ENCODE peak calls at places on chromosomes 7 and 10, in nine cellular contexts. V is WTC11, F is epithelial cell of proximal tubule, I is HFF-Myc, M is HepG2, S is epithelial cell of esophagus, W is hepatocyte, Y is AG09309, B is astrocyte of the spinal cord. U is an unnamed sample.

GRCh38 chr10:11091517-11092102 is 73.9 kb downstream of the CELF2 start:
- DNase-seq in I (no peak), V (no peak), F (no peak), B (no peak), Y (no peak), W (no peak), M (no peak), S (no peak), U (no peak)

GRCh38 chr7:25959168-25959734 is 192.7 kb upstream of the NFE2L3 start:
- DNase-seq in B (no peak), I (no peak), S (no peak), F (no peak), M (no peak), W (no peak), V (no peak), Y (no peak), U (no peak)

GRCh38 chr10:47371629-47372485 is 12.2 kb downstream of the ZNF488 start:
- DNase-seq in M (no peak), B (peak; percentile 19), Y (no peak), W (no peak), I (no peak), V (no peak), S (no peak), F (no peak), U (no peak)

GRCh38 chr10:8403711-8404371 is 349.4 kb downstream of the GATA3 start:
- DNase-seq in F (no peak), B (no peak), M (no peak), I (no peak), S (no peak), V (peak; percentile 61), Y (no peak), W (no peak), U (no peak)

GRCh38 chr10:129531969-129532660 is 65.1 kb downstream of the MGMT start:
- DNase-seq in S (no peak), I (no peak), W (no peak), Y (peak; percentile 10), M (no peak), F (no peak), B (peak; percentile 31), V (no peak), U (no peak)

GRCh38 chr7:17408245-17408903 is 109.9 kb downstream of the AHR start:
- DNase-seq in M (peak; percentile 92), B (peak; percentile 91), Y (peak; percentile 62), F (peak; percentile 97), V (no peak), I (peak; percentile 75), S (peak; percentile 94), W (peak; percentile 78), U (no peak)

GRCh38 chr10:93080350-93081046 is 6.8 kb downstream of the CYP26A1 start:
- DNase-seq in B (peak; percentile 44), V (peak; percentile 72), I (no peak), S (peak; percentile 48), F (no peak), W (peak; percentile 75), Y (peak; percentile 20), M (peak; percentile 29), U (peak; percentile 31)

GRCh38 chr7:73454424-73454823 is 20.8 kb downstream of the FZD9 start:
- DNase-seq in Y (no peak), V (no peak), W (no peak), F (no peak), B (no peak), S (no peak), I (no peak), M (no peak), U (no peak)

GRCh38 chr10:75772153-75772887 is 340.9 kb downstream of the LRMDA start:
- DNase-seq in V (no peak), W (no peak), F (no peak), M (no peak), B (peak; percentile 20), I (no peak), Y (no peak), S (no peak), U (no peak)

GRCh38 chr7:120583835-120584586 is 273.9 kb downstream of the TSPAN12 start:
- DNase-seq in B (peak; percentile 86), Y (no peak), I (peak; percentile 87), M (no peak), S (peak; percentile 78), F (peak; percentile 68), W (no peak), V (no peak), U (no peak)

GRCh38 chr7:94591185-94591584 is 64.7 kb downstream of the SGCE start:
- DNase-seq in S (no peak), F (no peak), M (no peak), I (no peak), Y (no peak), B (no peak), W (no peak), V (no peak), U (no peak)

GRCh38 chr10:24597961-24598360 is 125.7 kb downstream of the ARHGAP21 start:
- DNase-seq in W (no peak), V (no peak), I (no peak), M (no peak), S (no peak), Y (no peak), F (no peak), B (no peak), U (no peak)

GRCh38 chr7:66296-66695 is 126.1 kb upstream of the FAM20C start:
- DNase-seq in I (no peak), S (no peak), B (no peak), V (no peak), M (no peak), W (no peak), Y (no peak), F (no peak), U (no peak)

GRCh38 chr7:67738-68395 is 124.5 kb upstream of the FAM20C start:
- DNase-seq in M (no peak), Y (no peak), S (no peak), W (no peak), F (no peak), B (peak; percentile 75), I (no peak), V (no peak), U (peak; percentile 2)

GRCh38 chr7:66741-67140 is 125.6 kb upstream of the FAM20C start:
- DNase-seq in F (no peak), I (no peak), B (no peak), Y (no peak), M (no peak), W (no peak), V (no peak), S (no peak), U (no peak)

GRCh38 chr7:65554-65953 is 126.8 kb upstream of the FAM20C start:
- DNase-seq in M (no peak), F (no peak), Y (no peak), V (no peak), B (no peak), S (peak; percentile 44), I (no peak), W (no peak), U (no peak)

DNA sequence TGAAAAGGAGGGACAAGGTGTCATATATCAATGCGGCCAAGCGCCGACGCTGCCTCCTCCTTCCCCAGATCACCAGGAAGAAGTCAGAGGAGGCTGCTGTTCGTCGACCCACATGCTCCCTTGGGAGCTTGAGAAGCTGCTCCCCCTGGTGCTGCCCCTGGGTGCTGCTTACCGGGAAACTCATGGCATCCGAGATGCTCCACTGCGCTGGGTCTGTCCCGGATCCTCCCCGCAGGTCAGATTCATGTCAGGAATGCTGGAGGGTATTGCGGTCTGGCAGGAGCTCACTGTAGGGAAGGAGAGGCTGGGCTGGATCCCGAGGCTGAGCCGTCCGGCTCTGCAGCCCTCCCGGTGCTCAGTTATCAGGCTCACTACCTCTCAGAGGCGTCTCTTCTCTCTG is 123.7 kb upstream of the FAM20C start:
- DNase-seq in S (no peak), I (no peak), V (no peak), F (no peak), B (no peak), M (no peak), Y (peak; percentile 55), W (no peak), U (no peak)
- TF ChIP-seq CTCF in S (peak; percentile 9), I (peak; percentile 17), V (no peak), F (peak; percentile 26), B (peak; percentile 25), M (peak; percentile 20), Y (peak; percentile 65), W (no peak), U (no peak)

GRCh38 chr7:53358301-53358700 is 322.9 kb downstream of the POM121L12 start:
- DNase-seq in F (no peak), V (peak; percentile 15), Y (no peak), B (no peak), I (no peak), S (no peak), W (no peak), M (no peak), U (no peak)
- TF ChIP-seq CTCF in F (peak; percentile 17), V (no peak), Y (no peak), B (no peak), I (no peak), S (no peak), W (no peak), M (no peak), U (no peak)

GRCh38 chr10:94439275-94439861 is 37.0 kb downstream of the TBC1D12 start:
- DNase-seq in M (no peak), I (no peak), V (peak; percentile 21), S (peak; percentile 11), Y (no peak), B (peak; percentile 7), F (no peak), W (no peak), U (no peak)
- TF ChIP-seq CTCF in M (no peak), I (no peak), V (no peak), S (peak; percentile 10), Y (peak; percentile 23), B (no peak), F (peak; percentile 30), W (no peak), U (no peak)

GRCh38 chr7:140640060-140640611 is 477 bp downstream of the DENND2A start:
- DNase-seq in M (no peak), S (peak; percentile 42), Y (no peak), F (no peak), I (no peak), B (peak; percentile 52), W (peak; percentile 68), V (peak; percentile 65), U (no peak)

GRCh38 chr7:140640727-140641531 is at the start of gene DENND2A:
- DNase-seq in S (no peak), M (no peak), V (peak; percentile 80), B (peak; percentile 86), F (no peak), I (no peak), W (peak; percentile 86), Y (no peak), U (no peak)

GRCh38 chr7:140635821-140636220 is 4.8 kb downstream of the DENND2A start:
- DNase-seq in S (no peak), V (no peak), W (no peak), Y (no peak), I (no peak), B (no peak), F (no peak), M (no peak), U (no peak)

GRCh38 chr7:140639366-140640053 is 1.1 kb downstream of the DENND2A start:
- DNase-seq in Y (peak; percentile 57), B (peak; percentile 83), F (no peak), I (no peak), S (no peak), W (peak; percentile 63), V (no peak), M (no peak), U (no peak)

DNA sequence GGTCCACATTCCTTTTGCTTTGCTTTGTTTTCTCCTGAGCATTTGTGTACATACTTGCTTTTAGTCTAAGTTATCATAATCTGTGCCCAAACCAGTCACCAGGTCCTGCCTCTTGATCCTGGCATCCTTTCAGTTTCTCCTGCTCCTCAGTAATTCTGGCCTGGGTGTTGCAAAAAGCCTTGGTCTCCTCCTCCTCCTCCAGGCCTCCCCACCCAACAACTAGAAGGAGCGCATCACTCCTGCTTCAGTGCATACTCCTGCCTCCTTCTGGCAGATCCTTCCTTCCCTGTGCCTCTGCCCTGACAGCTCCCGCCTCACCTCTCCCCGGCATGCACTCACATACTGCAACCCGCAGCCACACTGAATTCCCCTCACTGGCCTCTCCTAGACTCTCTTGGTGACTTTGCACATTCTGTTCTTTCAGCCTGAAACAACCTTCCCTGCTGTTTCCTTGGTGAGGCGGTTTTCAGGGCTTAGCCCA is 2.3 kb downstream of the DENND2A start:
- DNase-seq in S (peak; percentile 32), M (no peak), W (peak; percentile 32), V (peak; percentile 40), B (peak; percentile 76), I (no peak), F (no peak), Y (no peak), U (no peak)
- TF ChIP-seq CTCF in S (peak; percentile 18), M (no peak), W (peak; percentile 21), V (no peak), B (peak; percentile 50), I (peak; percentile 23), F (peak; percentile 21), Y (no peak), U (no peak)

U was measured in CD4-positive, alpha-beta T cell.